ENCODE peak calls at places on chromosomes 11 and 22, in nine cellular contexts. E, G, U, B, A, F, O, T and D are unnamed samples.

GRCh38 chr11:101466352-101466751 is 117.5 kb downstream of the TRPC6 start:
- DNase-seq in E (no peak), G (no peak), U (no peak), B (no peak), A (no peak), F (no peak), O (no peak), T (no peak), D (no peak)

GRCh38 chr11:82775218-82775617 is 41.6 kb upstream of the FAM181B start:
- DNase-seq in E (no peak), G (no peak), U (no peak), B (no peak), A (no peak), F (no peak), O (no peak), T (no peak), D (no peak)

GRCh38 chr11:65663634-65664200 is 1.0 kb upstream of the RELA start:
- DNase-seq in E (no peak), G (no peak), U (no peak), B (peak; percentile 77), A (no peak), F (peak; percentile 67), O (peak; percentile 52), T (peak; percentile 66), D (peak; percentile 56)

GRCh38 chr11:9153651-9154050 is 62.3 kb upstream of the SCUBE2 start:
- DNase-seq in E (no peak), G (no peak), U (no peak), B (no peak), A (no peak), F (no peak), O (no peak), T (no peak), D (no peak)

GRCh38 chr11:68621826-68622225 is 62.5 kb upstream of the GAL start:
- DNase-seq in E (no peak), G (no peak), U (no peak), B (no peak), A (no peak), F (no peak), O (no peak), T (no peak), D (no peak)

GRCh38 chr11:3865388-3866193 is 10.1 kb downstream of the STIM1 start:
- DNase-seq in E (no peak), G (no peak), U (peak; percentile 41), B (no peak), A (peak; percentile 22), F (no peak), O (peak; percentile 76), T (no peak), D (no peak)

GRCh38 chr11:10459029-10459970 is 4.2 kb downstream of the AMPD3 start:
- DNase-seq in E (peak; percentile 37), G (no peak), U (no peak), B (no peak), A (no peak), F (no peak), O (no peak), T (no peak), D (no peak)

GRCh38 chr11:68036717-68037239 is 2.0 kb upstream of the TCIRG1 start:
- DNase-seq in E (no peak), G (no peak), U (no peak), B (peak; percentile 64), A (no peak), F (peak; percentile 64), O (no peak), T (peak; percentile 93), D (peak; percentile 73)

GRCh38 chr11:44992774-44993173 is 42.1 kb upstream of the TP53I11 start:
- DNase-seq in E (no peak), G (no peak), U (no peak), B (no peak), A (no peak), F (no peak), O (no peak), T (no peak), D (no peak)

GRCh38 chr22:40890881-40891280 is 29.0 kb upstream of the DNAJB7 start:
- DNase-seq in E (no peak), G (no peak), U (no peak), B (no peak), A (no peak), F (no peak), O (peak; percentile 51), T (no peak), D (no peak)

GRCh38 chr11:69923641-69924307 is 104.6 kb upstream of the FGF3 start:
- DNase-seq in E (no peak), G (no peak), U (no peak), B (peak; percentile 11), A (no peak), F (no peak), O (no peak), T (peak; percentile 21), D (no peak)

GRCh38 chr11:75625970-75626691 is 42.7 kb downstream of the MAP6 start:
- DNase-seq in E (no peak), G (no peak), U (peak; percentile 71), B (no peak), A (no peak), F (no peak), O (peak; percentile 95), T (peak; percentile 55), D (no peak)

GRCh38 chr11:133191931-133192330 is 340.4 kb downstream of the OPCML start:
- DNase-seq in E (no peak), G (no peak), U (no peak), B (no peak), A (no peak), F (no peak), O (no peak), T (no peak), D (no peak)

DNA sequence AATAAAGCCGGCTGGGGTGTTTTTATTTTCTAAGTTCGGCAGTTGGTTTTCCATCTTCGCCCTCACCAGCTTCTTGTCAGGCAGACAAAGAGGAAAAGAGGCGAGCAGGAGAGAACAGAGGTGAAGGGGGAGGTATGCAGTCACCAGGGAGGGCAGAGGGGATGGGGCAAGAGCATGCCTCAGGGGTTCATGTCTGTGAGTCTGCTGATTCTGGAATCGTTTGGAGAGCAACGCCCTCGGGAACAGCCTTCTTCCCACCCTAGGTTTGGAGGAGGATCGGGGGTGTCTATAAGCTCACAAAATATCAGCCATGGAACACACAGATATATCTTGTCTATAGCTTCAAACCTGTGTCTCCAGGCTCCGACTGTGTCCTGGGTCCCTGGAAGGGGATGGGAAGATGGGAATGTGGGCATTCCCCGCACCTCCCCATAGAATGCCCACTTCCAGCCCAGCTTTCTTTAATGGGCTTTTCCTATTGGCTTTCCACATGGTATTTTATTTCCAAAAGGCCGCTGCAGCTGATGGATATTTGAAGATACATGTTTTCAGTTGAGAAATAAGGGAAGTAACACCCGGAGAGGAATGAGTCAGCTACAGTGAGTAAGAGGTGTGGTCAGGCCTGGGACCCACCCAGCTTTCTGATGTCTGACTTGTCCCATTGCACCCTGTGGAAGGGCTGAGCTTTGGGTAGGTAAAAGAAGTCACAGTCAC is 476.7 kb downstream of the MIAT start:
- DNase-seq in E (no peak), G (no peak), U (no peak), B (peak; percentile 77), A (no peak), F (peak; percentile 57), O (peak; percentile 86), T (no peak), D (no peak)
- H3K4me3 ChIP-seq in E (no peak overlapping the region), G (no peak overlapping the region), U (no peak overlapping the region), B (no peak overlapping the region), A (no peak overlapping the region), F (no peak overlapping the region), O (no peak overlapping the region), T (no peak overlapping the region), D (no peak overlapping the region)

GRCh38 chr11:100403817-100404216 is 283.3 kb upstream of the ARHGAP42 start:
- DNase-seq in E (no peak), G (no peak), U (peak; percentile 52), B (no peak), A (no peak), F (no peak), O (peak; percentile 89), T (no peak), D (no peak)
- H3K9me3 ChIP-seq in E (no peaks in the 10 kb centered on the region), G (peaks cover 4% of the 10 kb centered on the region), U (peaks cover 8% of the 10 kb centered on the region), B (peaks cover 11% of the 10 kb centered on the region), A (no peaks in the 10 kb centered on the region), F (no peaks in the 10 kb centered on the region), O (peaks cover 8% of the 10 kb centered on the region), T (peaks cover 4% of the 10 kb centered on the region), D (peaks cover 23% of the 10 kb centered on the region)

GRCh38 chr22:36320553-36320952 is 67.2 kb downstream of the MYH9 start:
- DNase-seq in E (no peak), G (no peak), U (no peak), B (no peak), A (no peak), F (no peak), O (no peak), T (no peak), D (no peak)

GRCh38 chr22:36323182-36323854 is 64.4 kb downstream of the MYH9 start:
- DNase-seq in E (no peak), G (no peak), U (no peak), B (peak; percentile 85), A (peak; percentile 88), F (peak; percentile 68), O (peak; percentile 71), T (peak; percentile 76), D (peak; percentile 73)

GRCh38 chr22:36323855-36324331 is 63.9 kb downstream of the MYH9 start:
- DNase-seq in E (no peak), G (no peak), U (no peak), B (peak; percentile 71), A (no peak), F (peak; percentile 73), O (no peak), T (no peak), D (peak; percentile 77)

GRCh38 chr22:36322602-36322915 is 65.2 kb downstream of the MYH9 start:
- DNase-seq in E (no peak), G (no peak), U (no peak), B (no peak), A (no peak), F (no peak), O (no peak), T (no peak), D (no peak)

DNA sequence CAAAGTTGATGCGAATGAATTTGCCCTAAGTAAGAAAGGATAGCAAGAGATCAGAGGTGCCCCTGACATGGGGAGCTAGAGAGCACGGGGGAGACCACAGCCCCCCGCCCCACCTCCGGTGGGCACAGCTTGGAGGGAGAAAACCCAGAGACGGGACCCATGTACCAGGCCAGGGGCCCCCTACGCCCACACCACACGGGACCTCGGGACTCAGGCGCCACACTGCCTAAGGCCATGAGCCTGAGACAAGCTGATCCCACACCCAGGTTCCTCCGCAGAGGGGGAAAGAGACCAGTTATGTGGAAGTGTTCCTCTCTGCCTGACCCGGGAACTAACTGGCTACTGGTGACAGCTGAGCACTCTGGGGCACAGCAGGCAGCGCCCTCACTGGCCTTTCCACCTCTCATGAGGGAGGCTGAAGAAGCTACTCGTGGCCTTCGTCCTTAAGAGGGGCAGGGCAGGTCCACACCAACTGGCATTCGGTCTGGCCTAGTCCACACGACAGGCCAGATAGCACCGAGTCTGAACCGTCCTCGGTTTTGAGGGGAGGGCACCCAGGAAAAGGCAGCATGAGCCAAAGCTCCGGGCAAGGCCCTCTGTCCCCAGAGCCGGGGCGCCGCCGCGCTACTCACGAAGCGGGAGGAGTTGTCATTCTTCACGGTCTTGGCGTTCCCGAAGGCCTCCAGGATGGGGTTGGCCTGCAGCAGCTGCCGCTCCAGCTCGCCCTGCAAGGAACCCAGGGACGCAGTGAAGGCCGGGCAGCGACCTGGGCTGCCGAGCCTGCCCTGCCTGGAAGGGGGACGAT is 65.8 kb downstream of the MYH9 start:
- DNase-seq in E (no peak), G (no peak), U (no peak), B (no peak), A (no peak), F (no peak), O (no peak), T (no peak), D (no peak)
- H3K27ac ChIP-seq in E (no peak overlapping the region), G (peak overlapping the region; percentile 98), U (peak overlapping the region; percentile 82), B (peak overlapping the region; percentile 95), A (peak overlapping the region; percentile 94), F (peak overlapping the region; percentile 86), O (peak overlapping the region; percentile 87), T (peak overlapping the region; percentile 90), D (peak overlapping the region; percentile 100)

GRCh38 chr11:441418-442274 is at the start of gene ANO9:
- DNase-seq in E (peak; percentile 47), G (no peak), U (no peak), B (no peak), A (peak; percentile 61), F (peak; percentile 16), O (no peak), T (peak; percentile 80), D (no peak)
- H3K4me3 ChIP-seq in E (peak within 1 kb of the TSS; percentile 50), G (peak within 1 kb of the TSS; percentile 55), U (no peak within 1 kb of the TSS), B (no peak within 1 kb of the TSS), A (peak within 1 kb of the TSS; percentile 37), F (no peak within 1 kb of the TSS), O (no peak within 1 kb of the TSS), T (peak within 1 kb of the TSS; percentile 52), D (no peak within 1 kb of the TSS)